ENCODE peak calls at places on chromosomes 12 and 14, in nine cellular contexts. G is colonic mucosa; L is activated gamma-delta T cell treated with anti-CD3 and anti-CD28 coated beads, Interleukin-2, amount 50 U/mL, for 16 hours; C is NCI-H2171 treated with DMSO at 0.1 percent for 48 hours; E is hepatocyte; U is neuronal stem cell; T is stimulated activated CD4-positive, alpha-beta T cell treated with anti-CD3 and anti-CD28 coated beads, Interleukin-12 subunit alpha, Interleukin-12 subunit beta, amount 100 ng/mL, for 4 hours; Z is stomach; Q is T-helper 2 cell. O is an unnamed sample.

GRCh38 chr12:28866296-28866695 is 282.8 kb upstream of the FAR2 start:
- DNase-seq in Q (no peak), G (no peak), U (no peak), Z (no peak), C (no peak), T (no peak), L (no peak), E (no peak), O (no peak)

GRCh38 chr14:93219103-93219726 is 12.2 kb downstream of the UBR7 start:
- DNase-seq in C (peak; percentile 80), U (peak; percentile 5), G (peak; percentile 48), L (no peak), Q (peak; percentile 23), Z (peak; percentile 59), T (peak; percentile 15), E (peak; percentile 81), O (no peak)

GRCh38 chr14:76872796-76873432 is 46.7 kb downstream of the LRRC74A start:
- DNase-seq in T (peak; percentile 57), U (peak; percentile 56), Z (peak; percentile 67), E (peak; percentile 66), Q (peak; percentile 39), L (peak; percentile 64), G (peak; percentile 57), C (peak; percentile 67), O (no peak)

GRCh38 chr14:22333408-22334274 is 255.4 kb downstream of the DAD1 start:
- DNase-seq in T (no peak), G (peak; percentile 34), L (peak; percentile 24), Z (peak; percentile 30), E (peak; percentile 70), U (no peak), C (no peak), Q (no peak), O (no peak)

GRCh38 chr14:63286071-63286470 is 32.7 kb downstream of the GPHB5 start:
- DNase-seq in E (no peak), C (no peak), L (no peak), G (no peak), T (no peak), U (no peak), Z (no peak), Q (no peak), O (no peak)

GRCh38 chr14:75515631-75515999 is 6.7 kb upstream of the BATF start:
- DNase-seq in T (no peak), Z (no peak), L (no peak), E (no peak), C (no peak), U (no peak), Q (no peak), G (no peak), O (no peak)

GRCh38 chr12:6167327-6168280 is 32.6 kb upstream of the CD9 start:
- DNase-seq in Q (no peak), L (peak; percentile 45), C (no peak), Z (peak; percentile 44), E (peak; percentile 83), G (peak; percentile 36), T (peak; percentile 51), U (no peak), O (no peak)

GRCh38 chr14:64478634-64479250 is 13.4 kb downstream of the AKAP5 start:
- DNase-seq in L (no peak), U (no peak), C (peak; percentile 48), G (no peak), Z (no peak), Q (no peak), T (no peak), E (no peak), O (no peak)

GRCh38 chr12:75315518-75315917 is 14.6 kb downstream of the CAPS2 start:
- DNase-seq in Z (no peak), U (no peak), T (no peak), C (no peak), L (no peak), E (no peak), G (no peak), Q (no peak), O (no peak)

GRCh38 chr12:127881371-127882140 is 385.4 kb upstream of the TMEM132C start:
- DNase-seq in E (no peak), G (no peak), C (no peak), U (no peak), L (no peak), Q (no peak), Z (no peak), T (no peak), O (no peak)

GRCh38 chr12:84070311-84070710 is 842.3 kb downstream of the SLC6A15 start:
- DNase-seq in G (peak; percentile 15), C (no peak), T (no peak), U (no peak), Z (no peak), Q (no peak), E (no peak), L (no peak), O (no peak)